ENCODE peak calls at places on chromosomes 13 and 19, in eight cellular contexts. P, J, X, V, C, D, W and S are unnamed samples.

GRCh38 chr13:41791056-41791455 is 169.9 kb downstream of the VWA8 start:
- DNase-seq in J (peak; percentile 24), P (no peak), X (no peak), W (no peak), C (no peak), V (no peak), D (no peak), S (no peak)

GRCh38 chr13:31433756-31434155 is 234.0 kb downstream of the B3GLCT start:
- DNase-seq in X (no peak), W (no peak), D (no peak), V (no peak), P (no peak), C (no peak), J (no peak), S (no peak)

GRCh38 chr13:95948646-95949045 is 104.6 kb downstream of the UGGT2 start:
- DNase-seq in X (peak; percentile 39), J (peak; percentile 47), D (no peak), C (no peak), P (no peak), W (no peak), V (no peak), S (no peak)

GRCh38 chr13:92804346-92804745 is 422.3 kb upstream of the GPC6 start:
- DNase-seq in C (no peak), D (no peak), V (no peak), W (no peak), J (peak; percentile 64), P (no peak), X (peak; percentile 63), S (no peak)

GRCh38 chr19:17281391-17282304 is at the start of gene ANKLE1:
- DNase-seq in X (no peak), D (no peak), V (no peak), P (no peak), J (no peak), C (peak; percentile 18), W (no peak), S (peak; percentile 27)

GRCh38 chr19:52527954-52528326 is 472 bp downstream of the ZNF808 start:
- DNase-seq in D (peak; percentile 40), P (no peak), C (peak; percentile 5), X (no peak), J (no peak), W (no peak), V (no peak), S (no peak)

GRCh38 chr19:35557539-35558399 is 5.7 kb downstream of the ATP4A start:
- DNase-seq in C (peak; percentile 94), X (peak; percentile 52), W (peak; percentile 46), D (peak; percentile 60), V (peak; percentile 75), P (peak; percentile 71), J (peak; percentile 33), S (peak; percentile 51)

GRCh38 chr19:2315818-2316353 is 7.9 kb upstream of the LINGO3 start:
- DNase-seq in X (no peak), D (peak; percentile 85), P (peak; percentile 74), J (peak; percentile 56), V (peak; percentile 59), W (no peak), C (peak; percentile 80), S (peak; percentile 61)

GRCh38 chr13:26179344-26179743 is 42.8 kb downstream of the RNF6 start:
- DNase-seq in P (no peak), W (no peak), C (no peak), J (no peak), D (no peak), X (no peak), V (no peak), S (no peak)

GRCh38 chr19:40907968-40908735 is 26.1 kb upstream of the CYP2A7 start:
- DNase-seq in J (no peak), D (no peak), P (peak; percentile 45), V (no peak), X (no peak), W (peak; percentile 61), C (peak; percentile 8), S (no peak)

GRCh38 chr19:4414800-4415251 is 12.4 kb downstream of the CHAF1A start:
- DNase-seq in W (no peak), X (no peak), V (no peak), D (no peak), J (peak; percentile 61), C (peak; percentile 32), P (no peak), S (no peak)

DNA sequence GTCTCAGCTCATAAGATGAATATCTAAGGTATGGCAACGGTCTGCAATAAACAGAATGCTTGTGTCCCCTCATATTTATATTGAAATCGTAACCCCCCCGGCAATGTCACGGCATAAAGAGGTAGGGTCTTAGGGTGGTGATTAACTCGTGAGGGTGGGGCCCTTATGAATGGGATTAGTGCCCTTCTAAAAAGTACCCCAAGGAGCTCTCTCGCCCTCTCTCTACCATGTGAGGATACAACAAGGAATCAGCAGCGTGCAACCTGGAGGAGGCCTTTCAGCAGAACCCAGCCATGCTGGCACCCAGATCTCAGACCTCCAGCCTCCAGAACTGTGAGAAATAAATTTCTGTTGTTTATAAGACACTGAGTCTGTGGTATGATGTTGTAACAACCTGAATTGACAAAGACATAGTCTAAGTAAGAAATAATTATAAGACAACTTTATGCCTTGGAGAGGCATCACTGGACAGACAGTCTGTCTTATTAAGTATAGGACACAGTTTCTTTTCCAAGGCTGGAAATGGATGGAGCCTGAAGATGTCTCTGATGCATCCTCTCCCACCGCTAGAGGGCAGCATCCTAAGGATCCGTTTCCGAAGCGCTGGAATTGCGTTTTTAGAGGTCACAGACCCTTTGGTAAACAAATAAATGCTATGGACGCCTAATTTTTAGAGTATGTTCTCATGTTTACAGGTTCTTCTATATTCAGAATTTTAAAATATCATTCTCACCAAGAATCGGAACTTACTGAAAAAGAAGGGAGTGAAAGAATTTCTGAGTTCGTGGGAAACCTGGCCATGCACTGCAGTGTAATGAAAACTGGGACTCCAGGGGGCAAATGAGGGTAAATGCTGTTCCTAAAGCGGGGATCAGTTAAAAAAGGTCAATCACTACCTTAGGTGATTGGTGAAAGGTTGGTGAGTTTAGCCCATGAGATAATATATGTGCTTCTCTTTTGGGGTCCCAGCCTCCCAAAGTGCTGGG is 13.3 kb upstream of the LEUTX start:
- DNase-seq in J (peak; percentile 41), D (no peak), P (peak; percentile 41), V (peak; percentile 44), X (peak; percentile 13), W (peak; percentile 25), C (peak; percentile 66), S (no peak)
- H3K4me1 ChIP-seq in J (no peaks in the 10 kb centered on the region), D (no peaks in the 10 kb centered on the region), P (no peaks in the 10 kb centered on the region), V (no peaks in the 10 kb centered on the region), X (no peaks in the 10 kb centered on the region), W (no peaks in the 10 kb centered on the region), C (no peaks in the 10 kb centered on the region), S (no peaks in the 10 kb centered on the region)

DNA sequence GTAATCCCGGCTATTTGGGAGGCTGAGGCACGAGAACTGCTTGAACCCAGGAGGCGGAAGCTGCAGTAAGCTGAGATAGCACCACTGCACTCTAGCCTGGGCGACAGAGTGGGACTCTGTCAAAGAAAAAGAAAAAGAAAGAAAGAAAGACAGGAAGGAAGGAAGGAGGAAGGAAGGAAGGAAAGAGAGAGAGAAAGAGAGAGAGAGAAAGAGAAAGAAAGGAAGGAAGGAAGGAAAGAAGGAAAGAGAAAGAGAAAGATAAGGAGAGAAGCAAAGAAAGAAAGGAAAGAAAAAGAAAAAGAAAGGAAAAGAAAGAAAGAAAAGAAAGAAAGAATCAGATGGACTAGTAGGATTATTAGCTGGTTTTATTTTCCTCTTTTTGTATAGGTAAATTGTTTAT is 22.8 kb downstream of the ZNF541 start:
- DNase-seq in D (no peak), P (no peak), X (no peak), V (no peak), J (no peak), C (no peak), W (no peak), S (no peak)
- H3K27ac ChIP-seq in D (no peak overlapping the region), P (no peak overlapping the region), X (no peak overlapping the region), V (no peak overlapping the region), J (no peak overlapping the region), C (no peak overlapping the region), W (no peak overlapping the region), S (no peak overlapping the region)

GRCh38 chr19:13162749-13163608 is 12.8 kb downstream of the IER2 start:
- DNase-seq in D (peak; percentile 99), J (peak; percentile 97), X (peak; percentile 97), C (peak; percentile 99), W (peak; percentile 81), V (peak; percentile 99), P (peak; percentile 97), S (peak; percentile 97)

GRCh38 chr19:13156968-13157882 is 7.0 kb downstream of the IER2 start:
- DNase-seq in P (no peak), D (no peak), W (no peak), X (no peak), V (no peak), C (no peak), J (no peak), S (no peak)

GRCh38 chr19:13159713-13160112 is 9.5 kb downstream of the IER2 start:
- DNase-seq in J (no peak), P (no peak), X (no peak), W (no peak), D (no peak), C (no peak), V (no peak), S (no peak)

GRCh38 chr19:13163609-13164364 is 13.6 kb downstream of the IER2 start:
- DNase-seq in V (peak; percentile 83), P (peak; percentile 73), W (peak; percentile 36), X (peak; percentile 50), D (peak; percentile 78), C (peak; percentile 84), J (peak; percentile 83), S (peak; percentile 67)

DNA sequence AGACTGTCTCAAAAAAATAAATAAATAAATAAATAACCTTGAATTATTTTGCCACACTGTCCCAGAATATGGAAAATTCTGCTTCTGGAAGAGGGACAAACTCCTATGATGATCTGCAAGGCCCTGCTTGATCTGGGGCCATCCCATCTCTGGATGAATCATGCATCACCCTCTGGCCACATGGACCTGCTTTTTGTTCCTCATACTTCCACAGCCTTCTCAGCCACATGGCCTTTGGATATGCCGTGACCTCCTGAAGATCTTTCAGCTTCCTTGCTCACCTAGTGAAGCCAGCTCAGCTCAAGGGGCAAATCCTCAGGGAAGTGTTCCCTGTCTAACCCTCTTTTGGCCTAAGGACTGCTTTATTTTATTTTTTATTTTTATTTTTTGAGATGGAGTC is 10.3 kb downstream of the IER2 start:
- DNase-seq in C (peak; percentile 72), P (no peak), D (no peak), J (peak; percentile 66), X (peak; percentile 27), V (no peak), W (no peak), S (no peak)
- TF ChIP-seq CTCF in C (no peak), P (no peak), D (no peak), J (no peak), X (no peak), V (no peak), W (no peak), S (no peak)

GRCh38 chr19:6272913-6273600 is 6.7 kb downstream of the MLLT1 start:
- DNase-seq in D (no peak), X (no peak), J (no peak), P (no peak), V (no peak), C (no peak), W (no peak), S (no peak)

GRCh38 chr19:6273701-6274601 is 5.8 kb downstream of the MLLT1 start:
- DNase-seq in V (peak; percentile 60), P (peak; percentile 90), D (peak; percentile 88), X (peak; percentile 83), C (peak; percentile 95), J (peak; percentile 88), W (no peak), S (peak; percentile 84)

GRCh38 chr19:6274756-6275155 is 5.0 kb downstream of the MLLT1 start:
- DNase-seq in X (no peak), W (no peak), C (no peak), V (no peak), J (no peak), P (no peak), D (no peak), S (no peak)

GRCh38 chr19:6276447-6276846 is 3.3 kb downstream of the MLLT1 start:
- DNase-seq in P (peak; percentile 54), X (no peak), W (no peak), J (peak; percentile 55), C (peak; percentile 54), V (peak; percentile 53), D (no peak), S (peak; percentile 53)

GRCh38 chr19:6275170-6275744 is 4.5 kb downstream of the MLLT1 start:
- DNase-seq in W (no peak), C (no peak), J (no peak), X (no peak), P (no peak), D (no peak), V (no peak), S (no peak)
- H3K4me1 ChIP-seq in W (peaks cover 32% of the 10 kb centered on the region), C (peaks cover 85% of the 10 kb centered on the region), J (peaks cover 65% of the 10 kb centered on the region), X (peaks cover 44% of the 10 kb centered on the region), P (peaks cover 73% of the 10 kb centered on the region), D (peaks cover 69% of the 10 kb centered on the region), V (peaks cover 13% of the 10 kb centered on the region), S (peaks cover 93% of the 10 kb centered on the region)